ENCODE peak calls at places on chromosome 20, in four cellular contexts. T, L, K and U are unnamed samples.

GRCh38 chr20:21521596-21522478 is 8.0 kb upstream of the NKX2-2 start:
- DNase-seq in T (peak), L (no peak), K (no peak), U (no peak)

GRCh38 chr20:23268792-23269354 is 81.7 kb upstream of the NXT1 start:
- DNase-seq in T (no peak), L (no peak), K (no peak), U (no peak)

GRCh38 chr20:48761023-48761785 is 66.6 kb downstream of the PREX1 start:
- DNase-seq in T (no peak), L (no peak), K (no peak), U (no peak)

GRCh38 chr20:18956878-18957277 is 143.3 kb downstream of the SCP2D1 start:
- DNase-seq in T (no peak), L (no peak), K (no peak), U (no peak)

GRCh38 chr20:63652192-63652980 is 838 bp downstream of the STMN3 start:
- DNase-seq in T (peak), L (no peak), K (no peak), U (no peak)

GRCh38 chr20:24837721-24838456 is 111.2 kb upstream of the CST7 start:
- DNase-seq in T (no peak), L (no peak), K (no peak), U (no peak)

GRCh38 chr20:2691127-2691526 is 1.5 kb upstream of the EBF4 start:
- DNase-seq in T (no peak), L (no peak), K (no peak), U (no peak)

GRCh38 chr20:45621593-45621992 is 7.9 kb upstream of the WFDC10A start:
- DNase-seq in T (no peak), L (no peak), K (no peak), U (no peak)

GRCh38 chr20:24984963-24985640 is 7.4 kb downstream of the APMAP start:
- DNase-seq in T (no peak), L (no peak), K (no peak), U (no peak)

GRCh38 chr20:23710771-23711170 is 21.9 kb upstream of the CST4 start:
- DNase-seq in T (no peak), L (no peak), K (no peak), U (no peak)